ENCODE peak calls at places on chromosomes 4 and X, in five cellular contexts. K, B, F, V and I are unnamed samples.

GRCh38 chr4:26022346-26022891 is 108.4 kb downstream of the SMIM20 start:
- DNase-seq in K (peak; percentile 77), F (peak; percentile 48), B (peak; percentile 88), V (peak; percentile 79), I (peak; percentile 78)

GRCh38 chr4:1249731-1250526 is 999 bp upstream of the CTBP1 start:
- DNase-seq in K (peak; percentile 47), B (peak; percentile 63), V (peak; percentile 33), F (no peak), I (peak; percentile 57)

GRCh38 chrX:138775501-138775900 is 64.0 kb upstream of the FGF13 start:
- DNase-seq in V (peak; percentile 54), F (no peak), K (peak; percentile 38), B (peak; percentile 34), I (peak; percentile 24)

GRCh38 chrX:153669174-153669890 is 4.3 kb downstream of the PNCK start:
- DNase-seq in V (no peak), B (no peak), F (no peak), K (no peak), I (peak; percentile 25)

GRCh38 chr4:2866891-2867290 is 23.2 kb downstream of the ADD1 start:
- DNase-seq in F (no peak), B (peak; percentile 63), K (no peak), V (no peak), I (peak; percentile 42)

GRCh38 chr4:3226467-3226866 is 22.5 kb upstream of the MSANTD1 start:
- DNase-seq in V (no peak), B (no peak), F (no peak), K (no peak), I (no peak)

GRCh38 chr4:128394778-128395177 is 107.2 kb upstream of the PGRMC2 start:
- DNase-seq in F (no peak), V (no peak), K (no peak), B (no peak), I (peak; percentile 18)

GRCh38 chr4:188428935-188429334 is 289.7 kb downstream of the TRIML1 start:
- DNase-seq in B (peak; percentile 52), F (no peak), K (peak; percentile 54), V (no peak), I (no peak)

GRCh38 chr4:1523907-1524636 is 117.8 kb upstream of the NKX1-1 start:
- DNase-seq in F (no peak), K (no peak), V (no peak), B (no peak), I (no peak)

GRCh38 chr4:162056947-162057346 is 106.9 kb downstream of the FSTL5 start:
- DNase-seq in B (no peak), V (no peak), K (no peak), F (no peak), I (no peak)

GRCh38 chr4:46993075-46994006 is at the start of gene GABRA4:
- DNase-seq in V (peak; percentile 18), F (no peak), K (peak; percentile 2), B (peak; percentile 8), I (peak; percentile 11)

GRCh38 chr4:517806-518070 is 18.7 kb downstream of the PIGG start:
- DNase-seq in K (no peak), B (no peak), F (no peak), V (no peak), I (no peak)

GRCh38 chr4:15888515-15888914 is 50.0 kb downstream of the FGFBP1 start:
- DNase-seq in B (no peak), V (no peak), K (no peak), F (no peak), I (no peak)

GRCh38 chrX:18885317-18886004 is 98.5 kb downstream of the PHKA2 start:
- DNase-seq in B (peak; percentile 18), V (peak; percentile 34), K (no peak), F (no peak), I (no peak)

GRCh38 chrX:68694429-68695205 is 47.2 kb downstream of the STARD8 start:
- DNase-seq in V (no peak), F (no peak), K (no peak), B (peak; percentile 3), I (no peak)

GRCh38 chr4:156556326-156556725 is 415.3 kb downstream of the PDGFC start:
- DNase-seq in K (no peak), B (peak; percentile 45), V (no peak), F (no peak), I (peak; percentile 51)

GRCh38 chr4:159227378-159227777 is 124.5 kb downstream of the RAPGEF2 start:
- DNase-seq in F (no peak), B (peak; percentile 27), V (no peak), K (peak; percentile 55), I (no peak)

GRCh38 chrX:104253567-104254441 is 929 bp downstream of the ESX1 start:
- DNase-seq in B (no peak), V (no peak), F (no peak), K (no peak), I (no peak)

GRCh38 chr4:28443786-28444412 is 1583.3 kb downstream of the STIM2 start:
- DNase-seq in V (no peak), B (peak; percentile 28), F (no peak), K (peak; percentile 77), I (no peak)

GRCh38 chr4:24428850-24429249 is 155.5 kb downstream of the DHX15 start:
- DNase-seq in B (no peak), K (no peak), F (no peak), V (peak; percentile 31), I (peak; percentile 11)

GRCh38 chr4:107655289-107655688 is 64.7 kb downstream of the PAPSS1 start:
- DNase-seq in V (no peak), K (no peak), F (no peak), B (no peak), I (no peak)

GRCh38 chrX:78886550-78886949 is 58.6 kb upstream of the P2RY10 start:
- DNase-seq in V (no peak), K (peak; percentile 1), F (no peak), B (peak; percentile 13), I (peak; percentile 30)

GRCh38 chrX:52995135-52995973 is 37.0 kb upstream of the FAM156A start:
- DNase-seq in B (peak; percentile 96), V (peak; percentile 95), K (peak; percentile 95), F (peak; percentile 76), I (peak; percentile 91)
- H3K4me3 ChIP-seq in B (peak overlapping the region; percentile 69), V (peak overlapping the region; percentile 67), K (peak overlapping the region; percentile 70), F (peak overlapping the region; percentile 58), I (peak overlapping the region; percentile 83)

GRCh38 chrX:124217289-124218251 is 114.9 kb upstream of the TEX13D start:
- DNase-seq in K (peak; percentile 47), B (peak; percentile 30), V (no peak), F (no peak), I (peak; percentile 14)

GRCh38 chrX:124228849-124229248 is 103.6 kb upstream of the TEX13D start:
- DNase-seq in V (no peak), K (no peak), B (no peak), F (no peak), I (no peak)

GRCh38 chrX:124226129-124226528 is 106.3 kb upstream of the TEX13D start:
- DNase-seq in B (no peak), F (no peak), K (peak; percentile 86), V (no peak), I (no peak)

GRCh38 chrX:124229374-124229773 is 103.1 kb upstream of the TEX13D start:
- DNase-seq in F (no peak), V (no peak), B (no peak), K (no peak), I (no peak)

GRCh38 chrX:124223524-124223923 is 108.9 kb upstream of the TEX13D start:
- DNase-seq in F (no peak), K (no peak), B (no peak), V (no peak), I (no peak)
- TF ChIP-seq CTCF in F (no peak), K (no peak), B (no peak), V (peak; percentile 19), I (no peak)

DNA sequence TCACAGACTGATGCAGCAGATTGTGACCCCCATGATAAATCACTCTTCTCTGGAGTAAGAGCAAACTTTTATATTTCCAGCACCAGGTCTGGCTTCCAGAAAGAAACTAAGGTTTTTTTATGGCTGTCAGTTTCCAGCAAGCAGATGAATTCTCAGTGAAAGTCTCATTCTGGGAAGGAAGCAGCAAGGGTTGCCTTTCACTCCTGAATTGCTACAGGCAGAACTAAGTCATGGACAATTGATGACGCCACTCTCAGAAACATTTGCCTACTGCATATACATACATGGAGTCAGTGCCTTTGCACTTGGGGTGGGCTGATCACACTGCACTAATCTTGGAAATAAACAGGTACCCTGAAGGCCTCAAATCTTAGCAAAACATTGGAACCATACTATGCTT is 80.0 kb downstream of the IL21 start:
- DNase-seq in B (no peak), K (no peak), V (no peak), F (no peak), I (no peak)
- H3K4me3 ChIP-seq in B (no peak overlapping the region), K (no peak overlapping the region), V (no peak overlapping the region), F (no peak overlapping the region), I (no peak overlapping the region)

DNA sequence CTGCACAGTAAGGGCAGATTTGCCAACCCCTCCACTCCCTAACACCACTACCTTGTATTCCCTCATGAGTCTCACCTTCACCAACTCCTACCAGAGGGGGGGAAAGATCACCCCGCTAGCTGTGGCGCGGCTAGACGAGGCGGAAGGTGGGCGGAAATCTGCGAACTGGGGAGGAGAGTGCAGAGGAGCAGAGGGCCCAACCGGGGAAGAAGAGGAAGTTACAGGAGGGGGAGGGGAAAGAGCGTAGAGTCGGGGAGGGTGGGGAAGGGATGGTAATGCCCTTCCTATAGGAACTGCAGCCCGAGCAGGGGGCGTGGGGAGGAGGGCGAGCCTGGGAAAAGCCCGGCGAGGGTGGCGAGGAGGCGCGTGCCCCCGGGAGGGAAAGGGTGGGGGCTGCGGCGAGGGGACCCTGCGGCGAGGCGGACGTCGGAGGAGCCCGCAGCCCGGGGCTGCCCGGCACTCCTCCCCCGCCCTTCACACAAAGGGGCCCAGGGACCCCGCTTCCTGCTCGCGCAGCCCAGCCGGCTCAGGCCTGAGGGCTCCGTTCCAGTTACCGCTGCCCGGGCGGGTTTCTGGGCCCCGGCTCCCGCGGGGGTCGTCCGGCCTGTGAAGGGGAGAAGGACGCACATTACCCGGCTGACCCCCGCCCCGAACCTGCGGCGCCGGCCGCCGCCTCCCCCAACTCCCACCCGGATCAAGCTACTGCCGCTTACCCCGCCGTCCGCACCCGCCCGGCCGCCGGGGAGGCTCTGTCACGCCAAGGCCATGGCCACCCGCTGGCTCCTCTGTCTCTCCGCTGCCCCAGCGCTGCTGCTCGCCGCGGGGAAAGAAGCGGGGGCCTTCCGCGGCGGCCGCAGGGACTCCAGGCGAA is 1.8 kb downstream of the RAP2C start:
- DNase-seq in V (peak; percentile 84), B (peak; percentile 78), F (no peak), K (peak; percentile 81), I (peak; percentile 89)
- TF ChIP-seq CTCF in V (no peak), B (no peak), F (no peak), K (no peak), I (no peak)

GRCh38 chr4:86032476-86033022 is 327.3 kb downstream of the MAPK10 start:
- DNase-seq in V (peak; percentile 79), F (peak; percentile 95), B (peak; percentile 92), K (peak; percentile 98), I (peak; percentile 94)
- H3K4me3 ChIP-seq in V (no peak overlapping the region), F (no peak overlapping the region), B (no peak overlapping the region), K (no peak overlapping the region), I (no peak overlapping the region)

GRCh38 chr4:173748353-173748752 is 218.3 kb upstream of the HAND2 start:
- DNase-seq in F (no peak), K (no peak), V (peak; percentile 56), B (peak; percentile 21), I (no peak)
- TF ChIP-seq CTCF in F (peak; percentile 27), K (no peak), V (no peak), B (peak; percentile 6), I (peak; percentile 14)